ENCODE peak calls at places on chromosomes 6 and 20, in six cellular contexts. D is neural crest cell, G is nephron progenitor cell, K is neural progenitor cell, V is lung, N is GM12865. Q is an unnamed sample.

GRCh38 chr6:107458687-107459282 is 579 bp downstream of the PDSS2 start:
- DNase-seq in D (no peak), G (no peak), K (no peak), V (no peak), N (peak; percentile 56), Q (peak; percentile 25)

GRCh38 chr20:58842276-58842675 is 8.4 kb downstream of the GNAS-AS1 start:
- DNase-seq in D (no peak), G (no peak), K (no peak), V (no peak), N (no peak), Q (no peak)

GRCh38 chr6:160221423-160221822 is 37.2 kb downstream of the SLC22A2 start:
- DNase-seq in D (no peak), G (no peak), K (peak; percentile 6), V (no peak), N (peak; percentile 12), Q (no peak)

GRCh38 chr20:11376998-11377397 is 540.7 kb upstream of the BTBD3 start:
- DNase-seq in D (no peak), G (no peak), K (no peak), V (no peak), N (no peak), Q (no peak)

GRCh38 chr20:51456511-51457280 is 85.8 kb downstream of the NFATC2 start:
- DNase-seq in D (no peak), G (peak; percentile 28), K (peak; percentile 53), V (peak; percentile 96), N (no peak), Q (no peak)

GRCh38 chr6:45746046-45746445 is 269.6 kb downstream of the CLIC5 start:
- DNase-seq in D (no peak), G (no peak), K (no peak), V (no peak), N (no peak), Q (no peak)

GRCh38 chr6:109455161-109455501 is 441 bp downstream of the MICAL1 start:
- DNase-seq in D (peak; percentile 46), G (peak; percentile 56), K (no peak), V (no peak), N (peak; percentile 70), Q (no peak)

GRCh38 chr6:29709178-29709576 is 14.1 kb upstream of the HLA-F start:
- DNase-seq in D (no peak), G (no peak), K (no peak), V (no peak), N (no peak), Q (no peak)

GRCh38 chr6:168851460-168852103 is 402.1 kb downstream of the THBS2 start:
- DNase-seq in D (no peak), G (no peak), K (no peak), V (no peak), N (no peak), Q (no peak)

GRCh38 chr6:132530293-132530974 is 7.6 kb upstream of the TAAR9 start:
- DNase-seq in D (peak; percentile 74), G (peak; percentile 75), K (peak; percentile 77), V (peak; percentile 64), N (peak; percentile 82), Q (peak; percentile 60)

GRCh38 chr6:125077453-125077852 is 76.1 kb upstream of the TPD52L1 start:
- DNase-seq in D (no peak), G (no peak), K (no peak), V (no peak), N (no peak), Q (no peak)

GRCh38 chr6:151534576-151534975 is 40.8 kb downstream of the CCDC170 start:
- DNase-seq in D (no peak), G (no peak), K (no peak), V (no peak), N (no peak), Q (no peak)

GRCh38 chr6:163293286-163293685 is 121.2 kb upstream of the QKI start:
- DNase-seq in D (no peak), G (no peak), K (no peak), V (no peak), N (no peak), Q (no peak)

GRCh38 chr6:89436226-89436625 is 3.3 kb downstream of the ANKRD6 start:
- DNase-seq in D (no peak), G (no peak), K (no peak), V (no peak), N (no peak), Q (no peak)

GRCh38 chr6:1363729-1364572 is 25.4 kb upstream of the FOXF2 start:
- DNase-seq in D (no peak), G (no peak), K (no peak), V (no peak), N (no peak), Q (no peak)

GRCh38 chr6:158518196-158519127 is 41.4 kb upstream of the TMEM181 start:
- DNase-seq in D (peak; percentile 30), G (peak; percentile 45), K (peak; percentile 82), V (no peak), N (peak; percentile 93), Q (no peak)

GRCh38 chr20:50390685-50391443 is 119.3 kb upstream of the PTPN1 start:
- DNase-seq in D (no peak), G (no peak), K (no peak), V (no peak), N (no peak), Q (no peak)

GRCh38 chr20:25484911-25485511 is 77.5 kb downstream of the GINS1 start:
- DNase-seq in D (no peak), G (no peak), K (no peak), V (no peak), N (no peak), Q (no peak)

GRCh38 chr6:137043710-137044365 is 927 bp downstream of the IL20RA start:
- DNase-seq in D (peak; percentile 10), G (peak; percentile 46), K (peak; percentile 62), V (peak; percentile 30), N (no peak), Q (peak; percentile 17)

GRCh38 chr6:34201455-34202098 is 35.1 kb upstream of the HMGA1 start:
- DNase-seq in D (no peak), G (no peak), K (no peak), V (no peak), N (no peak), Q (no peak)

GRCh38 chr6:15320683-15321082 is 74.8 kb downstream of the JARID2 start:
- DNase-seq in D (no peak), G (no peak), K (no peak), V (no peak), N (no peak), Q (no peak)

GRCh38 chr6:125745281-125746018 is 4.0 kb upstream of the HEY2 start:
- DNase-seq in D (no peak), G (no peak), K (peak; percentile 33), V (no peak), N (no peak), Q (no peak)

GRCh38 chr20:63060057-63060991 is 53.6 kb upstream of the BHLHE23 start:
- DNase-seq in D (peak; percentile 33), G (no peak), K (no peak), V (no peak), N (no peak), Q (no peak)

GRCh38 chr6:165875946-165876345 is 212.9 kb upstream of the PDE10A start:
- DNase-seq in D (no peak), G (no peak), K (no peak), V (no peak), N (no peak), Q (no peak)

GRCh38 chr6:7628915-7629314 is 38.9 kb downstream of the SNRNP48 start:
- DNase-seq in D (no peak), G (no peak), K (no peak), V (no peak), N (no peak), Q (no peak)

GRCh38 chr6:127518710-127519468 is at the start of gene MTCL3:
- DNase-seq in D (peak; percentile 71), G (peak; percentile 56), K (peak; percentile 86), V (no peak), N (no peak), Q (no peak)

GRCh38 chr6:15248451-15249370 is 2.8 kb downstream of the JARID2 start:
- DNase-seq in D (peak; percentile 86), G (peak; percentile 94), K (peak; percentile 99), V (peak; percentile 96), N (peak; percentile 96), Q (peak; percentile 89)

GRCh38 chr6:122184260-122184934 is 215.1 kb upstream of the HSF2 start:
- DNase-seq in D (no peak), G (no peak), K (peak; percentile 20), V (no peak), N (no peak), Q (no peak)
- TF ChIP-seq CTCF in D (peak; percentile 66), G (peak; percentile 24), K (peak; percentile 52), V (peak; percentile 15), N (no peak), Q (peak; percentile 55)

GRCh38 chr6:117976030-117976651 is 69.1 kb downstream of the SLC35F1 start:
- DNase-seq in D (peak; percentile 29), G (peak; percentile 12), K (peak; percentile 82), V (no peak), N (peak; percentile 59), Q (no peak)
- TF ChIP-seq CTCF in D (peak; percentile 82), G (peak; percentile 68), K (peak; percentile 86), V (no peak), N (peak; percentile 62), Q (peak; percentile 78)

GRCh38 chr20:137668-138131 is 4.7 kb upstream of the DEFB126 start:
- DNase-seq in D (no peak), G (no peak), K (no peak), V (no peak), N (peak; percentile 13), Q (no peak)
- TF ChIP-seq CTCF in D (peak; percentile 34), G (no peak), K (peak; percentile 33), V (no peak), N (peak; percentile 31), Q (no peak)

GRCh38 chr20:47304287-47304686 is 52.2 kb downstream of the ZMYND8 start:
- DNase-seq in D (no peak), G (no peak), K (no peak), V (no peak), N (no peak), Q (no peak)
- TF ChIP-seq CTCF in D (peak; percentile 27), G (no peak), K (no peak), V (no peak), N (no peak), Q (no peak)

GRCh38 chr6:141610741-141611140 is 522.0 kb upstream of the GJE1 start:
- DNase-seq in D (no peak), G (no peak), K (peak; percentile 13), V (no peak), N (no peak), Q (no peak)
- TF ChIP-seq CTCF in D (peak; percentile 47), G (no peak), K (peak; percentile 49), V (no peak), N (no peak), Q (peak; percentile 37)

GRCh38 chr20:39222102-39222501 is 260.0 kb downstream of the DHX35 start:
- DNase-seq in D (no peak), G (no peak), K (peak; percentile 63), V (no peak), N (no peak), Q (no peak)

GRCh38 chr20:39225978-39226377 is 263.8 kb downstream of the DHX35 start:
- DNase-seq in D (no peak), G (no peak), K (no peak), V (no peak), N (no peak), Q (no peak)

GRCh38 chr20:39225536-39225935 is 263.4 kb downstream of the DHX35 start:
- DNase-seq in D (no peak), G (no peak), K (no peak), V (no peak), N (no peak), Q (no peak)
- TF ChIP-seq CTCF in D (no peak), G (no peak), K (no peak), V (no peak), N (no peak), Q (no peak)

Q was measured in progenitor cell of endocrine pancreas.